ENCODE peak calls at places on chromosomes 6 and 20, in five cellular contexts. One of them, this sample, is unnamed.

GRCh38 chr6:16129623-16130243 is 847 bp downstream of the MYLIP start:
- DNase-seq in astrocyte of the hippocampus: peak
- DNase-seq in astrocyte: no peak
- DNase-seq in central memory CD8-positive, alpha-beta T cell: peak
- DNase-seq in posterior cingulate gyrus: no peak
- DNase-seq in this sample: no peak

GRCh38 chr6:67129780-67130179 is 1422.8 kb upstream of the EYS start:
- DNase-seq in astrocyte of the hippocampus: peak
- DNase-seq in astrocyte: no peak
- DNase-seq in central memory CD8-positive, alpha-beta T cell: no peak
- DNase-seq in posterior cingulate gyrus: no peak
- DNase-seq in this sample: no peak

GRCh38 chr20:46202758-46203509 is 84.8 kb downstream of the CD40 start:
- DNase-seq in astrocyte of the hippocampus: no peak
- DNase-seq in astrocyte: no peak
- DNase-seq in central memory CD8-positive, alpha-beta T cell: no peak
- DNase-seq in posterior cingulate gyrus: no peak
- DNase-seq in this sample: no peak

GRCh38 chr6:43804550-43805223 is 34.7 kb downstream of the VEGFA start:
- DNase-seq in astrocyte of the hippocampus: no peak
- DNase-seq in astrocyte: no peak
- DNase-seq in central memory CD8-positive, alpha-beta T cell: no peak
- DNase-seq in posterior cingulate gyrus: no peak
- DNase-seq in this sample: no peak

GRCh38 chr6:169185011-169185521 is 68.6 kb downstream of the THBS2 start:
- DNase-seq in astrocyte of the hippocampus: no peak
- DNase-seq in astrocyte: no peak
- DNase-seq in central memory CD8-positive, alpha-beta T cell: no peak
- DNase-seq in posterior cingulate gyrus: no peak
- DNase-seq in this sample: no peak

GRCh38 chr6:63802606-63803206 is 167.1 kb downstream of the PHF3 start:
- DNase-seq in astrocyte of the hippocampus: peak
- DNase-seq in astrocyte: no peak
- DNase-seq in central memory CD8-positive, alpha-beta T cell: no peak
- DNase-seq in posterior cingulate gyrus: no peak
- DNase-seq in this sample: peak

GRCh38 chr20:63740501-63741353 is 1.2 kb downstream of the SLC2A4RG start:
- DNase-seq in astrocyte of the hippocampus: peak
- DNase-seq in astrocyte: peak
- DNase-seq in central memory CD8-positive, alpha-beta T cell: peak
- DNase-seq in posterior cingulate gyrus: peak
- DNase-seq in this sample: peak

GRCh38 chr6:215335-216034 is 76.8 kb upstream of the DUSP22 start:
- DNase-seq in astrocyte of the hippocampus: no peak
- DNase-seq in astrocyte: no peak
- DNase-seq in central memory CD8-positive, alpha-beta T cell: peak
- DNase-seq in posterior cingulate gyrus: no peak
- DNase-seq in this sample: peak

GRCh38 chr6:53869964-53870363 is 75.2 kb downstream of the LRRC1 start:
- DNase-seq in astrocyte of the hippocampus: peak
- DNase-seq in astrocyte: no peak
- DNase-seq in central memory CD8-positive, alpha-beta T cell: no peak
- DNase-seq in posterior cingulate gyrus: no peak
- DNase-seq in this sample: peak

GRCh38 chr6:161407581-161407980 is 133.7 kb upstream of the AGPAT4 start:
- DNase-seq in astrocyte of the hippocampus: peak
- DNase-seq in astrocyte: peak
- DNase-seq in central memory CD8-positive, alpha-beta T cell: no peak
- DNase-seq in posterior cingulate gyrus: no peak
- DNase-seq in this sample: peak

GRCh38 chr6:110351546-110351945 is 6.6 kb downstream of the METTL24 start:
- DNase-seq in astrocyte of the hippocampus: no peak
- DNase-seq in astrocyte: no peak
- DNase-seq in central memory CD8-positive, alpha-beta T cell: no peak
- DNase-seq in posterior cingulate gyrus: no peak
- DNase-seq in this sample: no peak

This sample was measured in renal cortical epithelial cell.